ENCODE peak calls at places on chromosomes 12 and 14, in six cellular contexts. S, C, Q, D, J and N are unnamed samples.
A peak's percentile ranks its signal among the peaks of the same experiment; 100 is the strongest.

GRCh38 chr14:89040438-89041244 is 216.2 kb downstream of the TTC8 start:
- DNase-seq in D (peak; percentile 78), C (peak; percentile 85), S (peak; percentile 90), J (peak; percentile 59), Q (peak; percentile 88), N (peak; percentile 86)

GRCh38 chr12:48690990-48691389 is 9.0 kb upstream of the KANSL2 start:
- DNase-seq in S (no peak), Q (no peak), C (no peak), J (no peak), D (no peak), N (no peak)

GRCh38 chr12:6796576-6796975 is 7.2 kb downstream of the CD4 start:
- DNase-seq in Q (no peak), D (no peak), C (no peak), J (no peak), S (no peak), N (no peak)

GRCh38 chr12:95385646-95386045 is 88.3 kb upstream of the METAP2 start:
- DNase-seq in J (no peak), Q (no peak), C (no peak), D (no peak), S (no peak), N (peak; percentile 19)

GRCh38 chr14:105666420-105666819 is 140.0 kb downstream of the TMEM121 start:
- DNase-seq in S (no peak), C (no peak), Q (no peak), J (no peak), D (no peak), N (no peak)

GRCh38 chr12:62520361-62520760 is 53.7 kb downstream of the MON2 start:
- DNase-seq in C (no peak), Q (no peak), D (no peak), S (no peak), J (no peak), N (no peak)

GRCh38 chr12:92297932-92298681 is 152.5 kb upstream of the BTG1 start:
- DNase-seq in J (no peak), D (no peak), Q (peak; percentile 22), S (no peak), C (peak; percentile 62), N (peak; percentile 80)

GRCh38 chr14:78154827-78155226 is 15.3 kb upstream of the NRXN3 start:
- DNase-seq in S (peak; percentile 51), C (no peak), Q (no peak), D (no peak), J (peak; percentile 10), N (no peak)

GRCh38 chr12:48765753-48766162 is 23.1 kb downstream of the ADCY6 start:
- DNase-seq in Q (no peak), J (no peak), D (no peak), S (no peak), C (peak; percentile 89), N (peak; percentile 45)

GRCh38 chr12:1309610-1310009 is 284.8 kb downstream of the FBXL14 start:
- DNase-seq in S (no peak), Q (no peak), D (no peak), J (no peak), C (no peak), N (no peak)

GRCh38 chr12:1307796-1308195 is 286.6 kb downstream of the FBXL14 start:
- DNase-seq in C (no peak), D (no peak), J (no peak), S (no peak), Q (no peak), N (no peak)

GRCh38 chr12:1313906-1314305 is 280.5 kb downstream of the FBXL14 start:
- DNase-seq in C (no peak), Q (no peak), J (no peak), S (no peak), D (no peak), N (no peak)

GRCh38 chr12:1310684-1311083 is 283.7 kb downstream of the FBXL14 start:
- DNase-seq in Q (no peak), J (no peak), D (no peak), C (no peak), S (no peak), N (no peak)

DNA sequence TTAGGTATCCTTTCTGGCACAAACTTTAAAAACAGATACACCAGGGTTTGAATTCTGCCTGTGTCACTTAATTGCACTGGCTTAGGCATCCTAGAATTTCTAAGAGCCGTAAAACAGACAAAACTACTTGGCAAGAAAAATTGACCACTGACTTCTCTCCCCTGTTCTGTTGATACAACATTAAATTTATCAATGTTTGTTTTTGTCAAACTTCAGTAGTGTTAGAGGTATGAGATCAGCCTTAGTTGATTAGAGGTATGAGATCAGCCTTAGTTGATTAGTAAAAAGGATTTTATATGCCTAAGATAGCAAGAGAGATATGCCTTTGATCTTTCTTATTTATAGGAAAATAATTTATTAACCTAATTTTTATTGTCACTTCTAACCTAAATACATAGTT is 283.2 kb downstream of the FBXL14 start:
- DNase-seq in Q (no peak), C (no peak), D (no peak), J (no peak), S (no peak), N (no peak)
- H3K27ac ChIP-seq in Q (no peak overlapping the region), C (no peak overlapping the region), D (no peak overlapping the region), J (no peak overlapping the region), S (no peak overlapping the region), N (no peak overlapping the region)

GRCh38 chr12:130014485-130014807 is 110.6 kb upstream of the TMEM132D start:
- DNase-seq in D (peak; percentile 14), Q (no peak), J (no peak), S (peak; percentile 71), C (no peak), N (no peak)
- H4K91ac ChIP-seq in D (no peak overlapping the region), Q (no peak overlapping the region), J (no peak overlapping the region), S (no peak overlapping the region), C (no peak overlapping the region), N (no peak overlapping the region)

GRCh38 chr12:124475295-124476010 is 92.0 kb downstream of the NCOR2 start:
- DNase-seq in D (no peak), S (no peak), Q (no peak), J (no peak), C (no peak), N (no peak)
- H3K27ac ChIP-seq in D (no peak overlapping the region), S (no peak overlapping the region), Q (no peak overlapping the region), J (no peak overlapping the region), C (peak overlapping the region; percentile 11), N (no peak overlapping the region)

GRCh38 chr12:105470102-105470501 is 139.6 kb downstream of the C12orf75 start:
- DNase-seq in D (no peak), J (no peak), C (no peak), Q (no peak), S (peak; percentile 3), N (no peak)

GRCh38 chr12:105469701-105470100 is 139.2 kb downstream of the C12orf75 start:
- DNase-seq in D (no peak), S (peak; percentile 13), Q (no peak), C (no peak), J (no peak), N (no peak)

GRCh38 chr12:105468464-105468863 is 138.0 kb downstream of the C12orf75 start:
- DNase-seq in J (no peak), C (no peak), Q (no peak), D (no peak), S (no peak), N (no peak)

GRCh38 chr12:105467710-105468366 is 137.3 kb downstream of the C12orf75 start:
- DNase-seq in C (no peak), J (no peak), S (no peak), Q (peak; percentile 37), D (no peak), N (no peak)

GRCh38 chr12:105469182-105469581 is 138.7 kb downstream of the C12orf75 start:
- DNase-seq in S (no peak), C (no peak), Q (no peak), J (no peak), D (no peak), N (no peak)
- H4K91ac ChIP-seq in S (no peak overlapping the region), C (no peak overlapping the region), Q (no peak overlapping the region), J (no peak overlapping the region), D (no peak overlapping the region), N (no peak overlapping the region)